ENCODE peak calls at places on chromosome 1, in seven cellular contexts. H is posterior vena cava; N is nephron progenitor cell; B is NCI-H1105; E is Caki2; Y is BE2C; X is activated CD4-positive, alpha-beta T cell treated with anti-CD3 and anti-CD28 coated beads, Interleukin-2, amount 50 U/mL, for 4 hours. A is an unnamed sample.

GRCh38 chr1:236535190-236535589 is 11.4 kb downstream of the LGALS8 start:
- DNase-seq in E (no peak), Y (no peak), X (no peak), B (no peak), H (no peak), N (no peak), A (no peak)

GRCh38 chr1:211589782-211590721 is 11.1 kb upstream of the SLC30A1 start:
- DNase-seq in Y (no peak), E (peak; percentile 62), B (no peak), H (peak; percentile 94), N (no peak), X (no peak), A (no peak)

GRCh38 chr1:8259498-8260290 is 58.2 kb upstream of the SLC45A1 start:
- DNase-seq in Y (no peak), E (peak; percentile 74), H (peak; percentile 62), N (no peak), X (no peak), B (no peak), A (no peak)

GRCh38 chr1:59971464-59971911 is 44.9 kb upstream of the CYP2J2 start:
- DNase-seq in B (peak; percentile 83), X (peak; percentile 14), E (peak; percentile 58), N (peak; percentile 82), H (peak; percentile 90), Y (peak; percentile 67), A (peak; percentile 88)

GRCh38 chr1:226939439-226940028 is 560 bp upstream of the COQ8A start:
- DNase-seq in B (peak; percentile 59), E (no peak), H (peak; percentile 90), X (peak; percentile 52), N (no peak), Y (peak; percentile 79), A (peak; percentile 69)

GRCh38 chr1:56811331-56811730 is 7.9 kb downstream of the FYB2 start:
- DNase-seq in E (peak; percentile 11), Y (no peak), H (no peak), X (no peak), B (no peak), N (no peak), A (no peak)

GRCh38 chr1:160210563-160210962 is 5.4 kb downstream of the PEA15 start:
- DNase-seq in H (no peak), X (no peak), N (no peak), E (no peak), Y (no peak), B (no peak), A (no peak)

GRCh38 chr1:90718411-90719320 is 1.6 kb upstream of the BARHL2 start:
- DNase-seq in N (peak; percentile 44), E (no peak), B (no peak), H (peak; percentile 84), Y (peak; percentile 47), X (no peak), A (peak; percentile 71)

GRCh38 chr1:7341145-7341900 is 429.8 kb upstream of the VAMP3 start:
- DNase-seq in E (no peak), N (no peak), H (no peak), B (peak; percentile 22), Y (peak; percentile 62), X (no peak), A (no peak)

GRCh38 chr1:87226341-87226760 is 102.3 kb upstream of the LMO4 start:
- DNase-seq in H (peak; percentile 94), B (no peak), N (no peak), X (no peak), E (peak; percentile 95), Y (no peak), A (no peak)

GRCh38 chr1:72439036-72439435 is 156.7 kb upstream of the NEGR1 start:
- DNase-seq in B (no peak), E (no peak), Y (no peak), X (no peak), N (no peak), H (no peak), A (no peak)

GRCh38 chr1:184386271-184387068 is at the start of gene C1orf21:
- DNase-seq in X (peak; percentile 40), E (peak; percentile 80), H (peak; percentile 95), N (peak; percentile 95), B (peak; percentile 91), Y (peak; percentile 96), A (peak; percentile 97)

A was measured in glutamatergic neuron.